ENCODE peak calls at places on chromosome 4, in seven cellular contexts. D is PC-3, C is neural progenitor cell, W is GM10248, E is LNCaP clone FGC, P is right atrium auricular region, H is endodermal cell. Q is an unnamed sample.

GRCh38 chr4:172898715-172899114 is 269.9 kb upstream of the GALNT7 start:
- DNase-seq in H (no peak), P (no peak), C (no peak), W (no peak), E (no peak), D (no peak), Q (no peak)

GRCh38 chr4:22850055-22850454 is 157.3 kb downstream of the GBA3 start:
- DNase-seq in P (no peak), H (no peak), E (no peak), D (no peak), W (no peak), C (no peak), Q (no peak)

GRCh38 chr4:185256444-185256843 is 47.0 kb downstream of the SNX25 start:
- DNase-seq in P (no peak), D (peak; percentile 68), W (no peak), H (no peak), E (no peak), C (no peak), Q (no peak)

GRCh38 chr4:42492977-42493376 is 95.7 kb downstream of the SHISA3 start:
- DNase-seq in E (no peak), C (no peak), H (no peak), P (no peak), W (no peak), D (no peak), Q (no peak)

GRCh38 chr4:15250021-15250441 is 177.8 kb upstream of the C1QTNF7 start:
- DNase-seq in E (no peak), W (no peak), H (no peak), P (no peak), C (no peak), D (no peak), Q (no peak)

GRCh38 chr4:148978301-148978700 is 536.1 kb upstream of the NR3C2 start:
- DNase-seq in H (no peak), D (no peak), C (no peak), P (no peak), E (no peak), W (no peak), Q (no peak)

GRCh38 chr4:47990145-47990544 is 26.3 kb downstream of the CNGA1 start:
- DNase-seq in P (no peak), C (no peak), W (no peak), E (no peak), D (peak; percentile 6), H (peak; percentile 51), Q (no peak)

GRCh38 chr4:137981277-137981676 is 260.9 kb downstream of the SLC7A11 start:
- DNase-seq in E (no peak), C (no peak), W (no peak), P (no peak), D (peak; percentile 61), H (no peak), Q (no peak)

GRCh38 chr4:10032625-10033024 is 11.3 kb upstream of the SLC2A9 start:
- DNase-seq in E (peak; percentile 35), C (no peak), W (no peak), P (no peak), H (peak; percentile 25), D (peak; percentile 77), Q (no peak)

GRCh38 chr4:54843946-54844345 is 186.2 kb downstream of the KIT start:
- DNase-seq in P (no peak), C (no peak), D (no peak), W (no peak), H (no peak), E (no peak), Q (no peak)

GRCh38 chr4:7384003-7384928 is 50.5 kb downstream of the PSAPL1 start:
- DNase-seq in D (no peak), H (peak; percentile 38), W (no peak), E (no peak), P (peak; percentile 47), C (no peak), Q (no peak)

GRCh38 chr4:54378461-54378860 is 149.4 kb downstream of the PDGFRA start:
- DNase-seq in E (no peak), C (no peak), W (no peak), H (no peak), P (no peak), D (peak; percentile 58), Q (no peak)

GRCh38 chr4:153781717-153782416 is 7.0 kb downstream of the SFRP2 start:
- DNase-seq in H (peak; percentile 60), E (peak; percentile 27), C (peak; percentile 61), D (peak; percentile 71), W (no peak), P (no peak), Q (no peak)
- TF ChIP-seq CTCF in H (peak; percentile 53), E (no peak), C (peak; percentile 39), D (no peak), W (no peak), P (no peak), Q (no peak)

DNA sequence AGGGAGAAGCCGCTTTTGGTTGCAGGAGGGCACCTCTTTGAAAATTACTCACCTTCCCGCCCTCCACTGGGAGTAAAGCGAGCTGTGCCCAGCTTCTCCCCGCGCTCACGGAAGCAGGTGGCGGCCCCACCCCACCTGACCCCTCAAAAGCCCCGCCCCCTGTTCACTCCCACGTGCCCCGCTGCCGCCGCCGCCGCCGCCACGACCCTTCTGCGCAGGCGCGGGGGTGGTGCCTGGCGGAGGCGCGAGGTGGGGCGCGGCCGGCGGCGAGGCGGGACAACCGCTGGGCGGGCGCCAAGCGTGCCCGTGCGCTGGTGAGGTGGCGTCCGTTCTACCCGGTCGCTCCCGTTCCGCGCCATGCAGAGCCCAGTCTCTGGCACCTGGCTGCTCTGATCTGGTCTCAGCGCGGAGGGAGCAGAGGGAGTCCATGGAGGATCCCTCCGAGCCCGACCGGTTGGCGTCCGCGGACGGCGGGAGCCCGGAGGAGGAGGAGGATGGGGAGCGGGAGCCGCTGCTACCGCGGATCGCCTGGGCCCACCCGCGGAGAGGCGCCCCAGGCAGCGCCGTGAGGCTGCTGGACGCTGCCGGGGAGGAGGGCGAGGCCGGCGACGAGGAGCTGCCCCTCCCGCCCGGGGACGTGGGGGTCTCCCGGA is at the start of gene PI4K2B:
- DNase-seq in E (peak; percentile 65), D (peak; percentile 86), H (peak; percentile 96), P (peak; percentile 80), C (peak; percentile 89), W (peak; percentile 94), Q (peak; percentile 90)
- TF ChIP-seq CTCF in E (no peak), D (no peak), H (no peak), P (no peak), C (no peak), W (no peak), Q (no peak)

DNA sequence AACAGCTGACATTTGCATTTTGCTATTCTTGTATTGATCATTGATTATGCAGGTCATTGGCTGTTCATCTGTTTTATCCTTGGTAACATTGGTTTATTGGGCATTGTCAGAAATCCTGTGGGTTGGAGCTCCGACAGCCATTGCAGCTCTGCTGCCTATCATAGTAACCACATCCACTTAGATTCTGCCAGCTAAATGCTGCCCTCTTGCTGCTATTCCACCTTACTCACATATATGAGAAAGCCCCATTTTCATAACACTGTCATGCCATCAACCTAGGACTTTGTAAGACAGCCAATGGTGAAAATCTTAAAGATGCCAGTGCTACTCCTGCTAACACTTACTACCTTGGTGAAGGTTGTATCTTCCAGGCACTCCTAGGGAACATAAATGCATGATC is 187.3 kb upstream of the CXCL13 start:
- DNase-seq in P (no peak), E (no peak), H (peak; percentile 50), W (no peak), C (no peak), D (peak; percentile 41), Q (no peak)
- TF ChIP-seq CTCF in P (no peak), E (peak; percentile 76), H (peak; percentile 64), W (no peak), C (peak; percentile 25), D (peak; percentile 51), Q (no peak)

DNA sequence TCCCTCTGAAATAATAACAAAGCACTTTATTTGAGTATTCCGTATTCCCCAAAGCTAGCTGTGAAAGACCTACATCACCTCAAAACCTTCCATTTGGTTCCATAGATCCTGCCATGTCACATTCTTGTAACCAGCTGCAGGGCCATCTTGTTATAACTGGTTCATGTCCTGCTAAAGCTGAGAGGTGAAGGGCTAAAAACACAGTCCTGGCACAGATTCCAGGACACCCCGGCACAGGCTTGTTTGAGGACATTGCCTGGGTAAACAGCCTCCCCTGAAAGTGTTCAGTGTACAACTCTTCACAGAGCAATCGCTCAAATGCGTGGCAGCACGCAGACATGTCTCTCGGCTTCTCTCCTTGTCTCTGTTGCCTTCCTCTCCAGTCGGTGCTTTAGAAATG is 129.2 kb downstream of the MANBA start:
- DNase-seq in P (no peak), C (no peak), E (no peak), H (no peak), W (no peak), D (no peak), Q (no peak)
- TF ChIP-seq CTCF in P (no peak), C (no peak), E (no peak), H (no peak), W (no peak), D (no peak), Q (no peak)

GRCh38 chr4:170198742-170199141 is 109.0 kb upstream of the AADAT start:
- DNase-seq in P (no peak), E (no peak), D (peak; percentile 37), H (no peak), W (no peak), C (no peak), Q (no peak)
- TF ChIP-seq CTCF in P (no peak), E (peak; percentile 41), D (peak; percentile 57), H (peak; percentile 64), W (no peak), C (peak; percentile 46), Q (no peak)

GRCh38 chr4:94365304-94365703 is 22.7 kb upstream of the HPGDS start:
- DNase-seq in P (no peak), D (peak; percentile 62), E (no peak), W (no peak), C (no peak), H (no peak), Q (no peak)
- TF ChIP-seq CTCF in P (no peak), D (no peak), E (no peak), W (no peak), C (no peak), H (no peak), Q (no peak)

DNA sequence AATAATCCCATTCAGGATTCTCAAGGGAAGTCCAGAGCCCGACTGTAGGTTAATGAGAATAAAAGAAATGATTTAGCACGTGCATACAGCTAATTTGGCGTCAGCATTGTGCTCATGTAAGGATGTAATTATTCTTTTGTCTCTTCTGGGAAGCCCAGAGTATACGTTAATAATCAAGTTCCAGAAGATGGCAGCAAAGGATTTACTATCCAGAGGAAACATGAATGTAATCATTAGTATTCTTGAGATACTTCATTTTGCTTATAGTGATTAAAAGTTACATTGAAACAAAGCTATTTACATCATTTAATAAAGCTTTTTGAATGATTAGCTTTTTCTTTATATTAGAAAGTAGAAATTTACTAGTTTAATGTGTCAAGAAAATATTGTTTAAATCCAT is 27.1 kb upstream of the MAP9 start:
- DNase-seq in P (no peak), D (peak; percentile 71), W (no peak), C (peak; percentile 63), H (no peak), E (peak; percentile 44), Q (no peak)
- TF ChIP-seq CTCF in P (no peak), D (peak; percentile 68), W (peak; percentile 29), C (peak; percentile 55), H (peak; percentile 65), E (peak; percentile 59), Q (no peak)

Q was measured in glutamatergic neuron.